ENCODE peak calls at places on chromosomes 2 and 18, in ten cellular contexts. I, V, L, M, T, E, Q, W, U and K are unnamed samples.

GRCh38 chr2:142038826-142039225 is 92.0 kb downstream of the LRP1B start:
- DNase-seq in U (no peak), Q (no peak), M (no peak), E (no peak), I (no peak), L (no peak), W (no peak), T (no peak), V (no peak), K (no peak)

GRCh38 chr18:77095356-77096030 is 37.1 kb downstream of the MBP start:
- DNase-seq in M (no peak), L (no peak), U (no peak), I (no peak), Q (peak; percentile 29), T (no peak), E (no peak), W (no peak), V (no peak), K (no peak)

GRCh38 chr2:60414731-60415130 is 138.7 kb downstream of the BCL11A start:
- DNase-seq in M (no peak), U (peak; percentile 38), I (no peak), L (no peak), V (no peak), T (no peak), Q (no peak), E (no peak), W (no peak), K (no peak)

GRCh38 chr2:24566630-24567029 is 75.6 kb downstream of the NCOA1 start:
- DNase-seq in Q (no peak), V (no peak), I (no peak), M (no peak), E (no peak), U (no peak), W (no peak), L (no peak), T (no peak), K (no peak)

GRCh38 chr2:17543848-17544645 is 3.6 kb downstream of the VSNL1 start:
- DNase-seq in I (no peak), V (no peak), M (no peak), W (no peak), U (no peak), Q (no peak), L (no peak), E (no peak), T (no peak), K (peak; percentile 57)

GRCh38 chr2:75403991-75404428 is 156.7 kb downstream of the EVA1A start:
- DNase-seq in E (no peak), T (no peak), W (no peak), U (peak; percentile 65), I (no peak), L (no peak), Q (no peak), M (no peak), V (no peak), K (peak; percentile 42)

GRCh38 chr18:37987901-37988300 is 422.3 kb upstream of the CELF4 start:
- DNase-seq in Q (no peak), V (no peak), M (no peak), I (no peak), T (no peak), U (no peak), E (no peak), W (no peak), L (no peak), K (no peak)

GRCh38 chr2:1581965-1582625 is 162.2 kb downstream of the PXDN start:
- DNase-seq in U (no peak), Q (no peak), L (no peak), V (no peak), M (no peak), E (no peak), T (no peak), W (peak; percentile 7), I (peak; percentile 60), K (no peak)

GRCh38 chr2:40384714-40385113 is 67.2 kb downstream of the SLC8A1 start:
- DNase-seq in L (no peak), E (peak; percentile 61), W (no peak), Q (no peak), M (no peak), U (no peak), T (no peak), I (no peak), V (no peak), K (peak; percentile 55)

GRCh38 chr2:128787616-128788015 is 468.9 kb upstream of the HS6ST1 start:
- DNase-seq in W (no peak), V (no peak), L (peak; percentile 5), T (no peak), I (peak; percentile 42), U (no peak), Q (peak; percentile 45), M (no peak), E (no peak), K (no peak)

GRCh38 chr2:117603569-117603968 is 210.9 kb upstream of the DDX18 start:
- DNase-seq in T (no peak), V (no peak), Q (no peak), L (no peak), W (no peak), M (no peak), I (no peak), E (no peak), U (no peak), K (no peak)

GRCh38 chr2:117613101-117613500 is 201.4 kb upstream of the DDX18 start:
- DNase-seq in V (no peak), M (no peak), W (no peak), T (no peak), Q (no peak), U (no peak), I (no peak), E (no peak), L (no peak), K (no peak)

DNA sequence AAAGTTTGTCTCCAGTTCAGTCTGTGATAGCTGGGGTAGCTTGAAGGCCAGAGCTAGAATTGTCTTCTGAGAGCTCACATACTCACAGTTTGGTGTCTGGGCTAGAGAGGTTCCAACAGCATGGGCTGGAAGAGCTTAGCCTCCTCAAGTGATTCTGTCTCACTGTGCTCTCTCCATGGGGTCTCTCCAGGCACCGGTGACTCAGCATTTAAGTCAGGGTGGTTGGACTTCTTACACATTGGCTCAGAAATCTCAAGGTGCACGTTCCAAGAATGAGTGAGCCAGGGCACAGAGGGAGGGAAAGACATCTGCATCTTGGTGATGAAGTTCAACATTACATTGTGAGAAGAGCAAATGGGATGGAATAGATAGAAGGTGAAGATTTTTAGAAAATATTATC is 207.3 kb upstream of the DDX18 start:
- DNase-seq in W (no peak), M (no peak), E (no peak), L (no peak), T (no peak), Q (no peak), I (no peak), U (no peak), V (no peak), K (no peak)
- TF ChIP-seq CTCF in W (no peak), M (no peak), E (no peak), L (no peak), T (no peak), Q (no peak), I (no peak), U (no peak), V (no peak), K (no peak)

GRCh38 chr2:112752667-112753066 is 11.7 kb downstream of the CKAP2L start:
- DNase-seq in M (no peak), V (no peak), Q (no peak), W (no peak), T (no peak), E (no peak), I (no peak), U (no peak), L (no peak), K (no peak)

GRCh38 chr2:112754562-112754961 is 9.8 kb downstream of the CKAP2L start:
- DNase-seq in E (no peak), W (no peak), Q (no peak), M (no peak), U (no peak), V (no peak), L (no peak), T (no peak), I (no peak), K (no peak)

GRCh38 chr2:112749755-112750559 is 14.5 kb downstream of the CKAP2L start:
- DNase-seq in V (no peak), U (peak; percentile 74), W (no peak), Q (no peak), I (peak; percentile 93), L (peak; percentile 80), E (no peak), T (peak; percentile 25), M (peak; percentile 90), K (peak; percentile 62)

GRCh38 chr2:112750560-112750843 is 13.9 kb downstream of the CKAP2L start:
- DNase-seq in U (no peak), I (no peak), E (no peak), Q (no peak), T (no peak), V (no peak), L (no peak), M (no peak), W (no peak), K (no peak)

DNA sequence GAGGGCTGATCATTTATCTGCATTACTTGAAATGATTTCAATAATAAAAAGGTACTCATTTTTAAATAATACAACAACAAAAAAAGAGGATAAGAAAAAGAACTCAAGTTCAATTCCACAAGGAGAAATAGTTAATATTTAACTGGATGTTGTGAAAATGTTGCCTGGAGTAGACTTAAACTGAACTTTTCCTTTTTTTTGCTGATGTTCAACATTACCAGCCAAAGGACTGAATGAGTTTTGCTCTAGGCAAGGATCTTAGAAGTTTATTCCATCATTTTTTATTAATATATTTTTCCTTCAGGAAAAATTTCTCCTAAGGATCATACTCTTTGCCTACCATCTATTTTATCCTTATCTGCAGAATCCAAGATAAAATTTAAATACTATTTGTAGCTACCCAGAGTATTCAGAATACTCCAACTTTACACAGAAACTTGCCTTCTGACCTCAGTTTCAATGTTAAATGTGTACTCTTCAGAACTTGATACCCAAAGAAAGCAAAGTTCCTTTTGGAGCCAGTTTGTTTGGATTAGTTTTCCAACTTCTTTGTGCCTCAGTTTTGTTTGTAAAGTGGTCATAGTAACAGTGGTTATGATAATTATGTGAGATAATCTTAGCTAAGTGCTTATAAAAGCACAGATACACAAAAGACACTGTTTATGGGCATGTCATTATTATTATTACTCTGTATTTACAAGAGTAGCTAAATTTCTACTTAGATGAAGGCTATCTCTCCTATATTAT is 12.8 kb downstream of the CKAP2L start:
- DNase-seq in L (no peak), Q (no peak), W (no peak), V (no peak), T (no peak), I (no peak), U (no peak), E (no peak), M (no peak), K (no peak)
- H3K27ac ChIP-seq in L (no peak overlapping the region), Q (no peak overlapping the region), W (no peak overlapping the region), V (no peak overlapping the region), T (no peak overlapping the region), I (no peak overlapping the region), U (no peak overlapping the region), E (no peak overlapping the region), M (no peak overlapping the region), K (no peak overlapping the region)

GRCh38 chr2:78861546-78861945 is 164.0 kb upstream of the REG3G start:
- DNase-seq in E (no peak), L (no peak), T (no peak), I (no peak), V (no peak), Q (no peak), W (no peak), M (no peak), U (peak; percentile 29), K (peak; percentile 13)
- TF ChIP-seq CTCF in E (peak; percentile 76), L (no peak), T (peak; percentile 27), I (peak; percentile 80), V (peak; percentile 39), Q (no peak), W (peak; percentile 32), M (peak; percentile 12), U (peak; percentile 13), K (peak; percentile 25)

GRCh38 chr2:80247339-80247738 is 57.2 kb downstream of the LRRTM1 start:
- DNase-seq in L (no peak), E (no peak), M (no peak), T (no peak), W (no peak), V (no peak), I (no peak), Q (no peak), U (no peak), K (no peak)
- H3K27ac ChIP-seq in L (no peak overlapping the region), E (no peak overlapping the region), M (no peak overlapping the region), T (no peak overlapping the region), W (no peak overlapping the region), V (no peak overlapping the region), I (no peak overlapping the region), Q (no peak overlapping the region), U (no peak overlapping the region), K (no peak overlapping the region)